ENCODE peak calls at places on chromosomes 11 and 22, in four cellular contexts. F is activated T-cell treated with anti-CD3 and anti-CD28 coated beads for 1 hour, D is Calu3, J is NCI-H460. B is an unnamed sample.
A peak's percentile ranks its signal among the peaks of the same experiment; 100 is the strongest.

GRCh38 chr22:25696763-25697710 is 45.0 kb upstream of the MYO18B start:
- DNase-seq in J (no peak), F (no peak), D (no peak), B (no peak)

GRCh38 chr22:43879901-43880742 is 11.7 kb downstream of the PNPLA5 start:
- DNase-seq in F (no peak), D (no peak), J (no peak), B (no peak)

GRCh38 chr11:6735306-6735705 is 36.5 kb downstream of the OR2AG2 start:
- DNase-seq in J (no peak), D (no peak), F (no peak), B (no peak)

GRCh38 chr11:1168256-1168655 is 10.5 kb downstream of the MUC5AC start:
- DNase-seq in J (no peak), D (no peak), F (no peak), B (no peak)

GRCh38 chr11:72737341-72737740 is 14.9 kb downstream of the ARAP1 start:
- DNase-seq in J (no peak), F (no peak), D (no peak), B (no peak)

GRCh38 chr11:45803981-45804805 is 756 bp upstream of the SLC35C1 start:
- DNase-seq in F (peak; percentile 49), J (peak; percentile 33), D (peak; percentile 90), B (peak; percentile 52)

GRCh38 chr11:129290966-129291365 is 84.7 kb upstream of the BARX2 start:
- DNase-seq in F (no peak), J (no peak), D (no peak), B (no peak)

GRCh38 chr11:129732926-129733325 is 82.7 kb upstream of the TMEM45B start:
- DNase-seq in D (peak; percentile 3), J (no peak), F (no peak), B (no peak)

GRCh38 chr11:92765418-92765817 is 204.0 kb upstream of the MTNR1B start:
- DNase-seq in D (no peak), F (no peak), J (no peak), B (no peak)

GRCh38 chr11:14089690-14090462 is 127.4 kb downstream of the SPON1 start:
- DNase-seq in J (no peak), D (no peak), F (no peak), B (no peak)

GRCh38 chr22:36862251-36863242 is 1.7 kb downstream of the NCF4 start:
- DNase-seq in J (no peak), D (no peak), F (no peak), B (no peak)

GRCh38 chr11:106668147-106668546 is 350.1 kb downstream of the GUCY1A2 start:
- DNase-seq in F (no peak), D (no peak), J (no peak), B (no peak)

GRCh38 chr22:23123804-23124254 is 18.0 kb downstream of the RSPH14 start:
- DNase-seq in F (no peak), D (no peak), J (no peak), B (no peak)

GRCh38 chr11:12222099-12222751 is 111.8 kb downstream of the MICAL2 start:
- DNase-seq in D (no peak), F (no peak), J (no peak), B (no peak)

GRCh38 chr11:80596291-80596810 is 1155.5 kb upstream of the TENM4 start:
- DNase-seq in J (no peak), F (no peak), D (no peak), B (no peak)

GRCh38 chr11:101428918-101429317 is 154.9 kb downstream of the TRPC6 start:
- DNase-seq in J (peak; percentile 36), D (peak; percentile 9), F (no peak), B (no peak)

GRCh38 chr11:11574373-11574772 is 47.4 kb downstream of the GALNT18 start:
- DNase-seq in D (no peak), J (no peak), F (no peak), B (no peak)

GRCh38 chr11:124801636-124802312 is 1.6 kb upstream of the MSANTD2 start:
- DNase-seq in D (no peak), J (no peak), F (no peak), B (no peak)

GRCh38 chr11:134275534-134276395 is at the start of gene GLB1L3:
- DNase-seq in J (peak; percentile 56), F (peak; percentile 70), D (no peak), B (no peak)

GRCh38 chr11:119236891-119237290 is 30.8 kb downstream of the CBL start:
- DNase-seq in D (no peak), F (no peak), J (no peak), B (no peak)

GRCh38 chr22:34866081-34866480 is 199.9 kb upstream of the ISX start:
- DNase-seq in F (no peak), J (no peak), D (no peak), B (no peak)

GRCh38 chr11:9750551-9750950 is 86.7 kb downstream of the SWAP70 start:
- DNase-seq in F (no peak), D (no peak), J (no peak), B (no peak)

GRCh38 chr22:28822930-28823481 is 22.6 kb upstream of the XBP1 start:
- DNase-seq in F (no peak), J (no peak), D (no peak), B (peak; percentile 79)

GRCh38 chr11:4891996-4892640 is 10.4 kb downstream of the OR51T1 start:
- DNase-seq in J (no peak), F (no peak), D (no peak), B (no peak)

GRCh38 chr22:31272522-31273446 is 19.5 kb downstream of the PIK3IP1 start:
- DNase-seq in F (peak; percentile 48), D (peak; percentile 62), J (peak; percentile 47), B (no peak)

GRCh38 chr11:8068605-8069221 is 12.3 kb upstream of the TUB start:
- DNase-seq in F (no peak), D (no peak), J (no peak), B (no peak)